ENCODE peak calls at places on chromosomes 1 and 21, in five cellular contexts. P is A549, W is SK-N-SH, O is K562, B is HepG2. Y is an unnamed sample.

GRCh38 chr1:236699366-236699765 is 13.1 kb downstream of the ACTN2 start:
- DNase-seq in P (no peak), W (no peak), O (no peak), B (no peak), Y (peak)

GRCh38 chr1:185154912-185155513 is 1.7 kb downstream of the TRMT1L start:
- DNase-seq in P (no peak), W (no peak), O (peak), B (no peak), Y (peak)

GRCh38 chr1:39488801-39489566 is 2.5 kb upstream of the BMP8A start:
- DNase-seq in P (no peak), W (no peak), O (no peak), B (no peak), Y (no peak)

GRCh38 chr1:237197470-237198425 is 155.8 kb downstream of the RYR2 start:
- DNase-seq in P (no peak), W (no peak), O (no peak), B (no peak), Y (peak)

GRCh38 chr1:61050541-61051454 is 31.6 kb upstream of the NFIA start:
- DNase-seq in P (peak), W (peak), O (peak), B (no peak), Y (no peak)

GRCh38 chr1:69497847-69498246 is 69.9 kb upstream of the LRRC7 start:
- DNase-seq in P (no peak), W (no peak), O (no peak), B (no peak), Y (no peak)

GRCh38 chr1:86472165-86472564 is 3.4 kb downstream of the CLCA1 start:
- DNase-seq in P (no peak), W (no peak), O (no peak), B (no peak), Y (no peak)

GRCh38 chr1:93051961-93052360 is 27.1 kb upstream of the MTF2 start:
- DNase-seq in P (no peak), W (no peak), O (peak), B (no peak), Y (no peak)

GRCh38 chr1:226778657-226779058 is 39.6 kb upstream of the ITPKB start:
- DNase-seq in P (no peak), W (no peak), O (no peak), B (no peak), Y (peak)

GRCh38 chr21:46096596-46096981 is 1.3 kb upstream of the COL6A2 start:
- DNase-seq in P (no peak), W (no peak), O (no peak), B (no peak), Y (no peak)

GRCh38 chr1:229007701-229008100 is 263.2 kb upstream of the RAB4A start:
- DNase-seq in P (no peak), W (no peak), O (no peak), B (no peak), Y (no peak)

GRCh38 chr1:87399701-87400100 is 71.0 kb downstream of the LMO4 start:
- DNase-seq in P (no peak), W (no peak), O (no peak), B (no peak), Y (no peak)

GRCh38 chr1:97499667-97500066 is 421.2 kb downstream of the DPYD start:
- DNase-seq in P (no peak), W (no peak), O (no peak), B (no peak), Y (no peak)

GRCh38 chr1:4305526-4306301 is 348.7 kb upstream of the AJAP1 start:
- DNase-seq in P (no peak), W (no peak), O (no peak), B (no peak), Y (no peak)

GRCh38 chr21:31630062-31630711 is 29.3 kb upstream of the SOD1 start:
- DNase-seq in P (peak), W (no peak), O (no peak), B (peak), Y (peak)

GRCh38 chr1:17207540-17207939 is 2.6 kb downstream of the PADI1 start:
- DNase-seq in P (no peak), W (no peak), O (no peak), B (no peak), Y (no peak)

GRCh38 chr21:28523367-28523766 is 469.3 kb downstream of the LTN1 start:
- DNase-seq in P (no peak), W (no peak), O (no peak), B (no peak), Y (no peak)

DNA sequence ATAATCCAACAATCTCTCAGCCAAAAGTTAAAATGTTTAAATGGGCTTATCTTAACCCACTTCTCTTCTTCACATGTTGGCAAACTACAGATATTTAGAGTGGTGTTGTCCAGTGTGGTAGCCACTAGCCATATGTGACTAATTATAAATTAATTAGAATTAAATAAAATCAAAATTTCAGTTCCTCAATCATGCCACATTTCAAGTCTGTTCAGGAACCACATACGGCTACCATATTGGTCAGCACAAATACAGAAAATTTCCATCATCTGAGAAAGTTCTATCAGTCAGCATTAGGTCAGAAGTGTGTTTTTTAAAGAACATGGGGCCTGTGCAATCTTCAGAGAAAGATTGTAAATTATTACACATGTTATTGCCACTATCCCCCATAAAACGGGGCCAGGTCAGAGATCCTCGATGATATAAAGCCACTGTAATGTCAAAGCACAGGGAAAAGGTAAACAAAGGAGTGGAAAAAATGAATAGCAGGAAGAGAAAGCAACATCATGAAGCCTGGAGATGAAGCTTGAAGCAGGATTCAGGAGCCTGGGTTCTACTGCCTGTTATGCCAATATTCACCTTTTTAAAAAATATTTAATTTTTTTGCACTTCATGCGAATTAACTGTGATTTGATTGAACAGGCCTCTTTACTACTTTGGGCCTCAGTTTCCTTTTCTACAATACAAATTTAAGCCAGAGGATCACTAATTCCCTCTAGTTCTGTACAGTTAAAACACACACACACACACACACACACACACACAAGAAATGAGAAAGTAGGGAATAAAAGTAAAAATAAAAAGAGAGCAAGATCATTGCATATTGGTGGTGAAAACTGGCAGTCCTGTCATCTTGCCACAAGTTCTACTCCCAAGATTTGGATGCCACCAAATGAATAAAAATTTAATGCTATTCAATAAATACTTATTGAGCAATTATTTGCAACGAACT is 2.3 kb downstream of the RSBN1 start:
- DNase-seq in P (no peak), W (no peak), O (no peak), B (peak), Y (peak)
- TF ChIP-seq RFX5 in P (no peak), W (no peak), O (no peak), B (no peak), Y (no peak)

GRCh38 chr1:38000233-38000528 is 5.1 kb downstream of the FHL3 start:
- DNase-seq in P (no peak), W (no peak), O (no peak), B (no peak), Y (no peak)

GRCh38 chr1:37999434-38000232 is 5.7 kb downstream of the FHL3 start:
- DNase-seq in P (no peak), W (peak), O (peak), B (peak), Y (peak)

GRCh38 chr1:37998913-37999433 is 6.3 kb downstream of the FHL3 start:
- DNase-seq in P (no peak), W (no peak), O (no peak), B (no peak), Y (no peak)

GRCh38 chr1:37998089-37998808 is 7.1 kb downstream of the FHL3 start:
- DNase-seq in P (no peak), W (no peak), O (no peak), B (no peak), Y (no peak)

DNA sequence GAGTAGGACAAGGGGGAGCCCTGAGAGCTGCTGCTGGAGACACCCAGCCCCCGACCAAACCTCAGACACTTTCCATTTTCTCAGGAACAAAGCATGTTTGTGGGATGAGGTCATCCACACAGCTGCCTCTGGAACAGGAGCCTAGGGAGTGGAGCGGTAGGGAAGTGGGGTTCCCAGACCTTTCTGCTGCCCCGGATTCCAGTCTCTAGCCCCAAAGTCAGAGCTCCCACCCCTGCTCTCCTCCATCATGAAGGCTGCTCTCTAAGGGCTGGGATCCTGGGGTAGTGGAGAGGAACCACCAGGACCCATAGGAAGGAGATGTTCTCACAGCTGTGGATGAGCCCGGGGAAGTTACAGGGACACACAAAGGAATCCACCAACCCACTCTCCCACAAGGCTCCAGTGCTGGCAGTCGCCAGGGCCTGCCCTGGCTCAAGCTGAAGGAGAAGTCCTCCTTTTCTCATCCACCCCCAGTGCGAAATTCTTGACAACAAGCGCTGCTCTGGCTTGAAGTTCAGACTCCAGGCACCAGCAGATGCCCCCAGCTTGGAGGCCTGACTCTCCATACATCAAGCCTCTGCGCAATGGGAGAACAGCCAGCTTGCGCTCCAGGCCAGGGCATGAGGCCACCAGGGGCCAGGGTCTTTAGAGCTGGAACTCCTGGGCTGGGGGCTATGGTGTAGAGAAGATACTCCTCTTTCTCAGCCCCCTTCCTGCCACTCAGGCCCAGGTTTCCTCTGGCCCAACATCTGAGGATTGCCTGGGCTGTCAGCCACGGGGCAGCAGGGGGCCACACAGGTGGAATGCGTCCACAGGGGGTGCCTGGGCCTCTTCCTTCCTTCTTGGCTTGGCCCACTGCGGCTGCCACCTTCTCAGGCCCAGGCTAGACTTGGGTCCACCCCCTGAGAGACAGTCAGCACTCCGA is 4.5 kb downstream of the FHL3 start:
- DNase-seq in P (no peak), W (peak), O (peak), B (peak), Y (peak)
- TF ChIP-seq RFX5 in P (no peak), W (no peak), O (no peak), B (no peak), Y (no peak)

DNA sequence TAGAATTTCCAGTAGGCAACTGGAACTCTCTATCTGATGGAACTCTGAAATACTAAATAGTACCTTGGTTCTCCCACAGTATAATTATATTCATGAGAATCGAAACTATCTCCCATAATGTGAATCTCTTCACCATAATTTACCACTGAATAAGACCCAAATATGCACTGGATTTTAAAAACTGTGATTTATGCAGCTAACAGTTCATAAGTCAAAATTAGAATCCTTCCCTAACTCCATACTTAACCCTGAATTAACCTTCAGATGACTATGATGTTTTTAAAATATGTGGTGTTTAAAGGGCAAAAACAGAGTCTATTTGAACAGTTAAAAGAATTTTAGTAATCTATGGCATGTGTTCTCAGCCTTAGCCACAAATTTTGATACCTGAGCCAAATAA is 22.9 kb upstream of the SLC44A3 start:
- DNase-seq in P (no peak), W (no peak), O (no peak), B (no peak), Y (no peak)
- TF ChIP-seq RFX5 in P (no peak), W (no peak), O (no peak), B (no peak), Y (no peak)

GRCh38 chr1:53332188-53332564 is 4.3 kb upstream of the LRP8 start:
- DNase-seq in P (no peak), W (no peak), O (no peak), B (no peak), Y (no peak)
- TF ChIP-seq RFX5 in P (no peak), W (no peak), O (no peak), B (no peak), Y (no peak)

GRCh38 chr1:180670681-180671080 is 38.9 kb downstream of the XPR1 start:
- DNase-seq in P (no peak), W (no peak), O (no peak), B (no peak), Y (no peak)

GRCh38 chr1:180675586-180675985 is 43.8 kb downstream of the XPR1 start:
- DNase-seq in P (no peak), W (no peak), O (no peak), B (peak), Y (peak)

GRCh38 chr1:180672505-180672904 is 40.7 kb downstream of the XPR1 start:
- DNase-seq in P (no peak), W (no peak), O (no peak), B (no peak), Y (no peak)

GRCh38 chr1:180672105-180672504 is 40.3 kb downstream of the XPR1 start:
- DNase-seq in P (no peak), W (no peak), O (no peak), B (no peak), Y (peak)

GRCh38 chr1:180674603-180675530 is 43.0 kb downstream of the XPR1 start:
- DNase-seq in P (no peak), W (no peak), O (no peak), B (no peak), Y (peak)
- TF ChIP-seq RFX5 in P (no peak), W (no peak), O (no peak), B (no peak), Y (no peak)

GRCh38 chr1:20551945-20552727 is at the start of gene FAM43B:
- DNase-seq in P (peak), W (peak), O (peak), B (peak), Y (no peak)
- TF ChIP-seq RFX5 in P (no peak), W (no peak), O (no peak), B (no peak), Y (no peak)

GRCh38 chr1:15410884-15411245 is 1.2 kb downstream of the EFHD2 start:
- DNase-seq in P (no peak), W (no peak), O (no peak), B (no peak), Y (no peak)
- TF ChIP-seq RFX5 in P (no peak), W (no peak), O (no peak), B (no peak), Y (no peak)

GRCh38 chr1:47669081-47669585 is 231.3 kb downstream of the FOXD2 start:
- DNase-seq in P (no peak), W (no peak), O (no peak), B (no peak), Y (no peak)
- TF ChIP-seq RFX5 in P (no peak), W (no peak), O (no peak), B (no peak), Y (no peak)

GRCh38 chr1:30058966-30059365 is 664.4 kb downstream of the MATN1 start:
- DNase-seq in P (peak), W (no peak), O (no peak), B (no peak), Y (peak)
- TF ChIP-seq RFX5 in P (no peak), W (no peak), O (no peak), B (no peak), Y (no peak)

GRCh38 chr1:170696591-170697337 is 32.8 kb downstream of the PRRX1 start:
- DNase-seq in P (no peak), W (no peak), O (no peak), B (no peak), Y (no peak)

GRCh38 chr1:170691258-170691657 is 27.3 kb downstream of the PRRX1 start:
- DNase-seq in P (no peak), W (no peak), O (no peak), B (no peak), Y (no peak)

GRCh38 chr1:170695955-170696590 is 32.1 kb downstream of the PRRX1 start:
- DNase-seq in P (no peak), W (no peak), O (no peak), B (no peak), Y (no peak)

GRCh38 chr1:170694172-170694926 is 30.4 kb downstream of the PRRX1 start:
- DNase-seq in P (no peak), W (no peak), O (no peak), B (no peak), Y (no peak)

GRCh38 chr1:170692866-170693575 is 29.1 kb downstream of the PRRX1 start:
- DNase-seq in P (no peak), W (no peak), O (no peak), B (no peak), Y (peak)
- TF ChIP-seq RFX5 in P (no peak), W (no peak), O (no peak), B (no peak), Y (no peak)